ENCODE peak calls at places on chromosomes 13 and 19, in seven cellular contexts. N, C, D, A, J, Z and I are unnamed samples.

GRCh38 chr13:51330741-51331140 is 8.8 kb upstream of the SERPINE3 start:
- DNase-seq in A (no peak), J (no peak), Z (no peak), N (no peak), C (peak), D (no peak), I (no peak)

GRCh38 chr13:33644607-33645543 is 173.1 kb upstream of the RFC3 start:
- DNase-seq in Z (no peak), N (no peak), C (no peak), A (no peak), J (peak), D (peak), I (no peak)

GRCh38 chr13:26509491-26509890 is 48.0 kb upstream of the WASF3 start:
- DNase-seq in Z (no peak), D (no peak), J (no peak), C (no peak), A (no peak), N (no peak), I (no peak)

GRCh38 chr13:97280478-97280877 is 58.3 kb downstream of the MBNL2 start:
- DNase-seq in C (no peak), D (no peak), N (no peak), A (no peak), Z (no peak), J (no peak), I (no peak)

GRCh38 chr13:51646041-51646670 is 61.9 kb downstream of the WDFY2 start:
- DNase-seq in N (no peak), C (no peak), J (no peak), A (no peak), Z (no peak), D (no peak), I (no peak)

GRCh38 chr19:47324502-47324901 is 7.5 kb upstream of the C5AR2 start:
- DNase-seq in D (peak), N (no peak), J (no peak), Z (no peak), A (no peak), C (peak), I (no peak)

GRCh38 chr19:15008308-15008707 is 28.6 kb upstream of the SLC1A6 start:
- DNase-seq in N (no peak), A (no peak), C (no peak), Z (no peak), D (no peak), J (no peak), I (no peak)

GRCh38 chr19:55341191-55342043 is 1.7 kb downstream of the KMT5C start:
- DNase-seq in C (no peak), Z (no peak), J (peak), N (peak), D (peak), A (peak), I (no peak)

GRCh38 chr13:46831588-46832194 is 34.7 kb upstream of the ESD start:
- DNase-seq in D (peak), C (no peak), A (no peak), J (peak), N (peak), Z (peak), I (no peak)

GRCh38 chr19:47157455-47158321 is 27.1 kb downstream of the SAE1 start:
- DNase-seq in J (peak), N (peak), A (no peak), D (peak), C (peak), Z (no peak), I (peak)

GRCh38 chr19:7482584-7483439 is 6.0 kb downstream of the PEX11G start:
- DNase-seq in A (no peak), N (peak), C (no peak), J (no peak), Z (no peak), D (peak), I (no peak)

GRCh38 chr13:100388923-100389322 is 199.7 kb downstream of the GGACT start:
- DNase-seq in N (no peak), A (no peak), Z (no peak), J (no peak), D (no peak), C (no peak), I (no peak)

GRCh38 chr19:2695288-2695866 is 7.1 kb downstream of the GNG7 start:
- DNase-seq in A (no peak), Z (no peak), N (no peak), C (no peak), D (peak), J (no peak), I (no peak)

GRCh38 chr19:45863840-45864628 is at the start of gene FOXA3:
- DNase-seq in A (peak), N (no peak), C (no peak), J (peak), D (no peak), Z (no peak), I (no peak)

GRCh38 chr19:41998246-41999020 is 4.4 kb upstream of the ATP1A3 start:
- DNase-seq in C (no peak), N (peak), D (no peak), J (peak), Z (no peak), A (no peak), I (no peak)

GRCh38 chr19:52231154-52231565 is 38.2 kb upstream of the ZNF766 start:
- DNase-seq in C (no peak), D (peak), Z (no peak), N (peak), A (no peak), J (peak), I (no peak)

GRCh38 chr19:33530842-33531241 is 9.3 kb upstream of the PEPD start:
- DNase-seq in C (no peak), J (no peak), Z (no peak), A (no peak), D (no peak), N (no peak), I (no peak)

GRCh38 chr13:109611912-109612691 is 174.3 kb downstream of the IRS2 start:
- DNase-seq in A (no peak), N (no peak), Z (no peak), D (no peak), C (no peak), J (no peak), I (no peak)

GRCh38 chr13:109606404-109607028 is 179.9 kb downstream of the IRS2 start:
- DNase-seq in Z (no peak), C (no peak), N (no peak), J (no peak), A (no peak), D (no peak), I (no peak)

GRCh38 chr13:109608032-109608431 is 178.4 kb downstream of the IRS2 start:
- DNase-seq in D (no peak), Z (no peak), C (no peak), A (no peak), J (no peak), N (no peak), I (no peak)

GRCh38 chr13:109608503-109608902 is 177.9 kb downstream of the IRS2 start:
- DNase-seq in C (no peak), Z (no peak), J (no peak), A (no peak), N (no peak), D (no peak), I (no peak)

GRCh38 chr13:109610517-109610916 is 175.9 kb downstream of the IRS2 start:
- DNase-seq in N (no peak), Z (no peak), C (no peak), J (no peak), A (no peak), D (peak), I (no peak)
- TF ChIP-seq CTCF in N (no peak), Z (peak), C (peak), J (peak), A (peak), D (peak), I (no peak)

GRCh38 chr13:101475536-101475935 is 23.1 kb downstream of the ITGBL1 start:
- DNase-seq in Z (no peak), N (no peak), D (no peak), J (no peak), A (no peak), C (no peak), I (no peak)

GRCh38 chr13:101473458-101473857 is 21.0 kb downstream of the ITGBL1 start:
- DNase-seq in C (no peak), A (no peak), D (peak), J (peak), N (no peak), Z (no peak), I (no peak)

DNA sequence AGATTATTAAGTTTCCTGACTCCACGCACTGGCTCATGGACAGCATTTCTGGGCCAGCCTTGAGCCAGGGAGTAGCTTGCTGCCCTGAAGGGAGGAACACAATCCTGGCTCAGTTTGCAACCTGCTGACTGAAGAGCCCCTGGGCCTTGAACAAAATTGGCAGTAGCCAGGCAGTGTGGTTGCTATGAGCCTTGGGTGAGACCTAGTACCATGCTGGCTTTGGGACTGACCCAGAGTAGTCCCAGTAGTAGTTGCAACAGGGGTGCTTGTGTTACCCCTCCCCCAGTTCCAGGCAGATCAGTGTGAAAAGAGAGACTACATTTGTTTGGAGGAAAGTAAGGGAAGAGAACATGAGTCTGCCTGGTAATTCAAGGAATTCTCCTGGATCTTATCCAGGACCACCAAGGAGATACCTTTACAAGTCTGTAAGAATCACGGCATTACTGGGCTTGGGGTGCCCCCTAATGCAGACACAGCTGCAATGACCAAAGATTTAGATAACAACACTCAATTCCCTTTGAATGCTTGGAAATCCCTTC is 22.0 kb downstream of the ITGBL1 start:
- DNase-seq in N (no peak), C (no peak), A (no peak), D (peak), Z (peak), J (peak), I (no peak)
- TF ChIP-seq CTCF in N (no peak), C (no peak), A (no peak), D (no peak), Z (peak), J (peak), I (peak)

GRCh38 chr13:111920306-111920931 is 146.5 kb upstream of the SOX1 start:
- DNase-seq in C (no peak), D (no peak), N (no peak), J (no peak), Z (no peak), A (no peak), I (no peak)

GRCh38 chr13:111920932-111921705 is 145.8 kb upstream of the SOX1 start:
- DNase-seq in N (no peak), Z (no peak), D (no peak), A (no peak), C (no peak), J (no peak), I (no peak)

GRCh38 chr13:111924676-111925075 is 142.3 kb upstream of the SOX1 start:
- DNase-seq in J (no peak), C (no peak), Z (no peak), A (no peak), D (no peak), N (no peak), I (no peak)

GRCh38 chr13:111919826-111920225 is 147.1 kb upstream of the SOX1 start:
- DNase-seq in C (no peak), A (no peak), N (no peak), J (no peak), D (no peak), Z (no peak), I (no peak)

GRCh38 chr13:111922086-111922485 is 144.9 kb upstream of the SOX1 start:
- DNase-seq in Z (no peak), C (no peak), J (no peak), A (no peak), D (no peak), N (no peak), I (no peak)
- TF ChIP-seq CTCF in Z (no peak), C (no peak), J (no peak), A (no peak), D (no peak), N (no peak), I (no peak)

GRCh38 chr19:43624933-43625332 is 5.5 kb upstream of the ZNF428 start:
- DNase-seq in D (peak), J (peak), N (no peak), C (peak), A (peak), Z (no peak), I (no peak)
- TF ChIP-seq CTCF in D (no peak), J (no peak), N (no peak), C (no peak), A (no peak), Z (no peak), I (no peak)

GRCh38 chr19:38878575-38879399 is 712 bp upstream of the RINL start:
- DNase-seq in A (no peak), N (no peak), J (no peak), D (no peak), C (no peak), Z (no peak), I (no peak)
- TF ChIP-seq CTCF in A (no peak), N (no peak), J (no peak), D (no peak), C (no peak), Z (no peak), I (no peak)

GRCh38 chr19:19491321-19492025 is 23.9 kb downstream of the TSSK6 start:
- DNase-seq in Z (no peak), N (no peak), A (peak), J (no peak), C (no peak), D (peak), I (no peak)

GRCh38 chr19:19495614-19496603 is 19.4 kb downstream of the TSSK6 start:
- DNase-seq in C (no peak), Z (no peak), J (no peak), D (no peak), N (no peak), A (peak), I (no peak)

GRCh38 chr19:19490247-19490968 is 24.9 kb downstream of the TSSK6 start:
- DNase-seq in D (peak), A (peak), N (peak), J (peak), C (peak), Z (peak), I (peak)

GRCh38 chr19:19492026-19492610 is 23.2 kb downstream of the TSSK6 start:
- DNase-seq in Z (no peak), C (no peak), A (peak), N (no peak), D (peak), J (no peak), I (no peak)

GRCh38 chr19:19493841-19494546 is 21.4 kb downstream of the TSSK6 start:
- DNase-seq in A (no peak), J (no peak), Z (no peak), D (peak), C (no peak), N (no peak), I (no peak)
- TF ChIP-seq CTCF in A (no peak), J (no peak), Z (no peak), D (no peak), C (no peak), N (no peak), I (no peak)